ENCODE peak calls at places on chromosome 10, in four cellular contexts. Z is cardiac muscle cell, R is fibroblast of lung, U is BJ. T is an unnamed sample.

GRCh38 chr10:10792681-10793080 is 225.0 kb upstream of the CELF2 start:
- DNase-seq in U (peak), Z (peak), R (peak), T (no peak)

GRCh38 chr10:29921071-29921446 is 138.3 kb downstream of the JCAD start:
- DNase-seq in Z (no peak), U (no peak), R (no peak), T (no peak)

GRCh38 chr10:117217196-117217761 is 20.0 kb downstream of the KCNK18 start:
- DNase-seq in R (no peak), U (no peak), Z (no peak), T (no peak)

GRCh38 chr10:70847666-70848360 is 32.1 kb downstream of the SGPL1 start:
- DNase-seq in U (no peak), Z (peak), R (no peak), T (no peak)

GRCh38 chr10:74234569-74234968 is 83.5 kb downstream of the ADK start:
- DNase-seq in Z (no peak), U (no peak), R (peak), T (no peak)

GRCh38 chr10:48507933-48508830 is 96.7 kb downstream of the ARHGAP22 start:
- DNase-seq in R (peak), Z (no peak), U (no peak), T (no peak)

GRCh38 chr10:75778665-75779064 is 347.2 kb downstream of the LRMDA start:
- DNase-seq in Z (no peak), R (no peak), U (no peak), T (no peak)

GRCh38 chr10:117476716-117477115 is 65.8 kb upstream of the EMX2 start:
- DNase-seq in U (no peak), R (no peak), Z (no peak), T (no peak)

GRCh38 chr10:1323951-1324350 is 267.8 kb downstream of the WDR37 start:
- DNase-seq in R (no peak), Z (no peak), U (no peak), T (no peak)

GRCh38 chr10:112217413-112218390 is 34.1 kb upstream of the GPAM start:
- DNase-seq in R (no peak), Z (no peak), U (no peak), T (no peak)

GRCh38 chr10:77533887-77534278 is 103.7 kb downstream of the KCNMA1 start:
- DNase-seq in Z (no peak), R (no peak), U (no peak), T (no peak)

GRCh38 chr10:15321431-15322321 is 49.4 kb downstream of the FAM171A1 start:
- DNase-seq in Z (no peak), R (peak), U (peak), T (no peak)

GRCh38 chr10:35613597-35614226 is 8.6 kb downstream of the GJD4 start:
- DNase-seq in R (peak), Z (peak), U (no peak), T (no peak)

GRCh38 chr10:28087675-28088351 is 88.9 kb upstream of the ODAD2 start:
- DNase-seq in R (peak), U (no peak), Z (no peak), T (no peak)

GRCh38 chr10:3048114-3049019 is 19.0 kb upstream of the PFKP start:
- DNase-seq in Z (peak), U (no peak), R (peak), T (no peak)
- H3K4me3 ChIP-seq in Z (no peak), U (no peak), R (no peak), T (no peak)

GRCh38 chr10:69061305-69062161 is 26.4 kb upstream of the SRGN start:
- DNase-seq in R (peak), Z (no peak), U (peak), T (no peak)
- H3K4me3 ChIP-seq in R (peak), Z (no peak), U (no peak), T (peak)

GRCh38 chr10:3193751-3194150 is 21.2 kb upstream of the PITRM1 start:
- DNase-seq in R (no peak), Z (no peak), U (no peak), T (no peak)

GRCh38 chr10:3190817-3191216 is 18.2 kb upstream of the PITRM1 start:
- DNase-seq in U (no peak), Z (no peak), R (no peak), T (no peak)

GRCh38 chr10:3195286-3195685 is 22.7 kb upstream of the PITRM1 start:
- DNase-seq in Z (no peak), U (no peak), R (no peak), T (no peak)

GRCh38 chr10:3194871-3195270 is 22.3 kb upstream of the PITRM1 start:
- DNase-seq in R (no peak), U (no peak), Z (no peak), T (no peak)

DNA sequence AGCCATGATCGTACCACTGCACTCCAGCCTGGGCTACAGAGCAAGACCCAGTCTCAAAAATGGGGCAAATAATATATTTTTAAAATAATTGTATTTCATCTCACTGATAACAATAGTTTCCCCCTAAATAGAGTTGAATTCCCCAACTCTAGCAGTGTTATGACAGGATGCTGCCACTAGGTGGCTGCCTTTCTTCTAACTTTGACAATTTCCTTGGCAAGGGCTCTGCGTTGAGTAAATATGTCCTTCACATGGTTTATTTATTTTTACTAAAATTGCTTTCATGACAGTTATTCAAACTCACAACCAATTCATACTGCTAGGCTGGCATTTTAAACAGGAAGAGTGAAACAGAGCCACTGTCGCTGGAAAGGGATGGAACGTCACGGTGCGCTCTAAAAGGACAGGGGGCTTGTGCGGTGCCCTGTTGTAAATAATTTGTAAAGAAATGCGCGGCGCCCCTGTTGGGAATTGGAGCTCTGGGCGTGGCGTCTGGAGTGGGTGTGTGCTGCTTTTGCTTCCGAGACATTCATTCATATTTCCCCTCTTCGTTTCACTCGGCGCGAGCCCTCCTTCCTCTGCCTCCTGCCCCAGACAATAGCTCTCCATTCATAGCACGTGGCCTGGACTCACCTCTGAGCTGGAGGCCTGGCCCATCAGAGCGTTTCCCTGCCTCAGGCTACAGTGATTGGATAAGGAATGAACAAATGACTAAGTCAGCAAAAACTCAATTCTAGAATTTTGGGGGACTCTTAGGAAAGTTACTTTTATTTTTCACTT is 20.5 kb upstream of the PITRM1 start:
- DNase-seq in Z (peak), U (no peak), R (peak), T (peak)
- H3K4me3 ChIP-seq in Z (no peak), U (no peak), R (peak), T (no peak)

GRCh38 chr10:95478935-95479334 is 82.2 kb downstream of the SORBS1 start:
- DNase-seq in Z (no peak), U (no peak), R (no peak), T (no peak)

GRCh38 chr10:95480102-95480900 is 80.9 kb downstream of the SORBS1 start:
- DNase-seq in R (no peak), Z (no peak), U (no peak), T (no peak)

GRCh38 chr10:95478185-95478584 is 83.0 kb downstream of the SORBS1 start:
- DNase-seq in U (no peak), Z (no peak), R (no peak), T (no peak)

GRCh38 chr10:95482501-95483248 is 78.5 kb downstream of the SORBS1 start:
- DNase-seq in R (no peak), Z (no peak), U (no peak), T (no peak)

GRCh38 chr10:95480901-95481491 is 80.2 kb downstream of the SORBS1 start:
- DNase-seq in U (no peak), R (no peak), Z (peak), T (no peak)
- H3K4me3 ChIP-seq in U (no peak), R (no peak), Z (no peak), T (no peak)